ENCODE peak calls at places on chromosomes 13 and 19, in five cellular contexts. V is retinal pigment epithelial cell, Z is cardiac muscle cell, C is ovary, Q is lung. M is an unnamed sample.
A peak's percentile ranks its signal among the peaks of the same experiment; 100 is the strongest.

GRCh38 chr19:2032296-2032941 is 16.9 kb upstream of the BTBD2 start:
- DNase-seq in Z (no peak), V (peak; percentile 82), Q (peak; percentile 97), C (peak; percentile 88), M (no peak)

GRCh38 chr13:25180795-25181537 is 8.9 kb upstream of the AMER2 start:
- DNase-seq in Z (no peak), C (no peak), V (no peak), Q (no peak), M (no peak)

GRCh38 chr13:57739089-57739488 is 107.5 kb downstream of the PCDH17 start:
- DNase-seq in C (no peak), Q (no peak), Z (no peak), V (no peak), M (no peak)

GRCh38 chr19:13588953-13589833 is 82.9 kb upstream of the CACNA1A start:
- DNase-seq in Z (peak; percentile 84), Q (peak; percentile 52), C (peak; percentile 62), V (no peak), M (peak; percentile 93)

GRCh38 chr13:29519921-29520320 is 75.6 kb downstream of the SLC7A1 start:
- DNase-seq in C (no peak), Z (no peak), V (no peak), Q (no peak), M (no peak)

GRCh38 chr13:45331981-45332830 is 8.8 kb downstream of the TPT1 start:
- DNase-seq in Q (no peak), C (no peak), Z (no peak), V (peak; percentile 42), M (no peak)

GRCh38 chr19:47573076-47574026 is at the start of gene ZNF541:
- DNase-seq in Z (no peak), V (no peak), Q (peak; percentile 38), C (peak; percentile 38), M (no peak)

GRCh38 chr13:43431279-43431678 is 355.5 kb downstream of the ENOX1 start:
- DNase-seq in V (no peak), Q (no peak), C (no peak), Z (no peak), M (no peak)

GRCh38 chr13:99859178-99860177 is 112.1 kb downstream of the ZIC5 start:
- DNase-seq in Z (no peak), V (no peak), C (no peak), Q (no peak), M (no peak)

GRCh38 chr19:6236310-6237291 is 43.2 kb downstream of the MLLT1 start:
- DNase-seq in Q (peak; percentile 90), V (no peak), Z (no peak), C (peak; percentile 42), M (no peak)
- TF ChIP-seq CTCF in Q (no peak), V (no peak), Z (no peak), C (no peak), M (no peak)

DNA sequence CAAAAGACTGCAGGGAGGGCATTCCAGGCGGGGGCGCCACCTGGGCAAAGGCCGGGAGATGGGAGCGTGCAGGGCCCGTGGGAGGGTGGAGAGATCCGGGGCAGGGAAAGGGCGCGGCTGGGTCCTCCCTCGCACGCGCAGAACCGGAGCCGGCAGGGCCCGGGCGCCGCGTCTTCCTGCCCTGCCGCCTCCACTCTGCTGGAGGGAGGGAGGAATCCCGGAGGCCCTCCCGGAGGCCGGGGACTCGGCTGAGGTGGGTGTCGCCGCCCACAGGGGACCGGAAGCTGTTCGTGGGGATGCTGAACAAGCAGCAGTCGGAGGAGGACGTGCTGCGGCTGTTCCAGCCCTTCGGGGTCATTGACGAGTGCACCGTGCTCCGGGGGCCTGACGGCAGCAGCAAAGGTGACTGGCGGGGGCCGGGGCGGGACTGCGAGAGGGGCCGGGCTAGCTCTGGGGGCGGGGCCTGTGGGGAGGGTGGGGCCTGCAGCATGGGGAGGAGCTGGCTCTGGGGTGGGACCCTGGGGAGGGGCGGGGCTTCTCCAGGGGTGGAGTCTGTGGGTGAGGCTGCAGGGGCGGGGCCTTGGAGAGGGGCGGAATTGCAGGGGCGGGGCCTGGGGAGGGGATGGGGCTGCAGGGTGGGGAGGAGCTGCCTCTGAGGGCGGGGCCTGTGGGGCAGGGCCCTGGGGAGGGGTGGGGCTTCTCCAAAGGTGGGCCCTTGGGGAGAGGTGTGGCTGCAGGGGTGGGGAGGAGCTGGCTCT is 51.3 kb downstream of the CELF5 start:
- DNase-seq in V (peak; percentile 31), Q (peak; percentile 83), Z (peak; percentile 96), C (peak; percentile 65), M (peak; percentile 51)
- TF ChIP-seq CTCF in V (no peak), Q (peak; percentile 1), Z (no peak), C (no peak), M (peak; percentile 57)

GRCh38 chr13:106522898-106523525 is 12.4 kb downstream of the EFNB2 start:
- DNase-seq in Z (no peak), Q (no peak), V (no peak), C (no peak), M (no peak)

GRCh38 chr13:106521101-106521799 is 14.2 kb downstream of the EFNB2 start:
- DNase-seq in Z (no peak), C (no peak), Q (no peak), V (no peak), M (no peak)

GRCh38 chr13:106518535-106518934 is 16.9 kb downstream of the EFNB2 start:
- DNase-seq in Z (no peak), V (no peak), C (no peak), Q (no peak), M (no peak)

GRCh38 chr13:106522112-106522511 is 13.3 kb downstream of the EFNB2 start:
- DNase-seq in C (no peak), Q (no peak), V (no peak), Z (no peak), M (no peak)

DNA sequence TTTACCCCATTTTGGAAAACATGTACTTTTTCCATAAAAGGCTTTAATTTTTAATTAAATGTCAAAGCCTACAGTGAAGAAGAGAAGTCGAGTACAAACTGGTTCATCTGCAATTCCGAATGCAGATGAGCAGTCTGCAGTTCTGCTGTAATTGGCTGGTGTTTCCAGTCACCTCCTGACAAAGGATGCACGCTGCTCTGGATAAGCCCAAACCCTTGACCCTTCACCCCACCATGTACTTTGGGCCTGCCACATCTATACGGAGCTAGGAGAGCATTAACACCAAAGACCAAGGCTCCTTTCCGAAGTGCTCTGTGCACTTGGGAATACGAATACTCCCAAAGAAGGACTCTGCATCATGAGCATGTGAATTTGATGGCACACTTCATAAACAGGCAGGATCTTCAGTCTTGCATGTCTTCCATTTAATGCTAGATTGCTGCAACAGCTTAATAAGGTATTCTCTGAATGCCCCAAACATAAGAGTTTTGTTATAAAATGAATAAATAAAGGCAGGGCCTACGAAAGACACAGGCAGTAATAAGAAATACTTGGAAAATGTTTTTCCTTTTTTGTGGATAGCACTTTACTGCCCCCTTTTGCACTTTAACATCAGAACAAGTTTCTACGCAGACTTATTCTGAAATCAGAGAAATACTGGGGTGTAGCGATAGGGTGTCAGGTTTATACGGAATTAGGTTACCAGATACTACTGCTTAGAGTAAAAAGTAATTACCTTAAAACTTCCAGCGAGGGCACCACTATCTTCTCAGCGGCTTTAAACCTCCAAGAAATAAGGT is 15.1 kb downstream of the EFNB2 start:
- DNase-seq in Q (no peak), Z (peak; percentile 24), V (no peak), C (no peak), M (no peak)
- TF ChIP-seq CTCF in Q (peak; percentile 8), Z (peak; percentile 53), V (peak; percentile 52), C (no peak), M (peak; percentile 57)

DNA sequence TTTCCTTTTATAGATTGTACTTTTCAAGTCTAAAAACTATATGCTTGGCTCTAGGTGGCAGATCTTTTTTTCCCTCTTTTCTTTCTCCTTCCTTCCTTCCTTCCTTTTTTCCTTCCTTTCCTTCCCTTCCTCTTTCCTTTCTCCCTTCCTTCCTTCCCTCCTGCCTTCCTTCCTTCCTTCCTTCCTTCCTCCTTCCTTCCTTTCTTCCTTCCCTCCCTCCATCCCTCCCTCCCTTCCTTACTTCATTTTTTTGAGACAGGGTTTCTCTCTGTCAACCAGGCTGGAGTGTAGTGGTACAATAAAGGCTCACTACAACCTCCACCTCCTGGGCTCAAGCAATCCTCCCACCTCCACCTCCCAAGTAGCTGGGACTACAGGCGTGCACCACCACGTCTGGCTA is 48.1 kb downstream of the F2RL3 start:
- DNase-seq in V (no peak), C (no peak), Z (no peak), Q (no peak), M (no peak)
- TF ChIP-seq CTCF in V (no peak), C (no peak), Z (no peak), Q (no peak), M (no peak)

GRCh38 chr13:20686863-20687579 is 16.5 kb upstream of the IL17D start:
- DNase-seq in C (no peak), V (no peak), Q (no peak), Z (no peak), M (no peak)

GRCh38 chr13:20685042-20685441 is 18.5 kb upstream of the IL17D start:
- DNase-seq in Z (no peak), Q (no peak), V (no peak), C (no peak), M (no peak)

GRCh38 chr13:20684041-20684440 is 19.5 kb upstream of the IL17D start:
- DNase-seq in V (no peak), Q (no peak), C (no peak), Z (no peak), M (no peak)

GRCh38 chr13:20686167-20686566 is 17.3 kb upstream of the IL17D start:
- DNase-seq in V (no peak), Z (no peak), Q (no peak), C (no peak), M (no peak)

GRCh38 chr13:20684535-20684934 is 19.0 kb upstream of the IL17D start:
- DNase-seq in Q (no peak), Z (no peak), C (no peak), V (no peak), M (no peak)
- TF ChIP-seq CTCF in Q (no peak), Z (peak; percentile 3), C (no peak), V (no peak), M (no peak)

GRCh38 chr13:112103260-112103843 is 36.4 kb downstream of the SOX1 start:
- DNase-seq in Z (no peak), V (no peak), C (no peak), Q (no peak), M (no peak)

GRCh38 chr13:112104873-112105234 is 37.9 kb downstream of the SOX1 start:
- DNase-seq in Z (no peak), V (no peak), C (no peak), Q (no peak), M (no peak)

GRCh38 chr13:112101360-112101930 is 34.5 kb downstream of the SOX1 start:
- DNase-seq in Q (no peak), Z (no peak), C (no peak), V (no peak), M (no peak)

GRCh38 chr13:112103971-112104872 is 37.3 kb downstream of the SOX1 start:
- DNase-seq in Z (peak; percentile 29), Q (no peak), V (no peak), C (no peak), M (peak; percentile 55)

DNA sequence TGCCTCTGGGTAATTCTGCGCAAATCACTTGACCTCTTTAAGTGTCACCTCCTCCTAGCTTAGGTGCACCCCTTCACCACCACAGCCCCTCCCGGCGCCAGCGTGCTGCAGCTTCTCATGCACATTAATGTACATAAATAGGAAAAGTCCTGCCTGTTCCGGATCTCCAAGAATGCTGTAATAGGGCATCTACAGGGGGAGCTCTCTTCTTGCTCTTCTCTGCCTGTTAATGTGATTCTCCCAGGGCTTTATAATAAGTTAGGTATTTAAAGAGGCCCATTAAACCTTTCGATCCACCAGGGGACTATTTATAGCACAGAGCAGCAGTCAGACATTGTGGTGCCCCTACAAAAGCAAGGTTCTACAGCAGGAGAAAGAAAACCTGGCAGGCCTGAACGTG is 35.3 kb downstream of the SOX1 start:
- DNase-seq in Z (peak; percentile 57), C (no peak), Q (no peak), V (no peak), M (no peak)
- TF ChIP-seq CTCF in Z (no peak), C (no peak), Q (no peak), V (no peak), M (peak; percentile 20)